ENCODE peak calls at places on chromosomes 5 and 9, in nine cellular contexts. E, M, O, C, T, A, U, Y and G are unnamed samples.

GRCh38 chr5:178505639-178506407 is 84.4 kb downstream of the COL23A1 start:
- DNase-seq in E (no peak), M (no peak), O (no peak), C (no peak), T (no peak), A (peak; percentile 18), U (no peak), Y (no peak), G (no peak)

GRCh38 chr9:94002316-94003140 is 47.4 kb upstream of the BARX1 start:
- DNase-seq in E (no peak), M (peak; percentile 14), O (no peak), C (peak; percentile 71), T (no peak), A (peak; percentile 77), U (peak; percentile 46), Y (no peak), G (no peak)

GRCh38 chr5:143023447-143024096 is 253.4 kb downstream of the ARHGAP26 start:
- DNase-seq in E (peak; percentile 78), M (no peak), O (no peak), C (no peak), T (no peak), A (no peak), U (peak; percentile 41), Y (no peak), G (peak; percentile 86)

GRCh38 chr5:64874753-64875152 is 106.0 kb downstream of the CWC27 start:
- DNase-seq in E (no peak), M (no peak), O (no peak), C (peak; percentile 67), T (no peak), A (no peak), U (no peak), Y (no peak), G (no peak)

GRCh38 chr9:98637381-98637780 is 71.4 kb downstream of the GABBR2 start:
- DNase-seq in E (no peak), M (no peak), O (no peak), C (no peak), T (no peak), A (no peak), U (no peak), Y (no peak), G (no peak)

GRCh38 chr9:81671880-81672280 is 17.5 kb downstream of the TLE1 start:
- DNase-seq in E (peak; percentile 92), M (no peak), O (peak; percentile 55), C (peak; percentile 94), T (no peak), A (peak; percentile 68), U (no peak), Y (no peak), G (peak; percentile 41)

GRCh38 chr9:136439550-136440408 is at the start of gene INPP5E:
- DNase-seq in E (peak; percentile 80), M (peak; percentile 70), O (peak; percentile 13), C (peak; percentile 70), T (peak; percentile 63), A (peak; percentile 79), U (peak; percentile 97), Y (no peak), G (peak; percentile 33)

GRCh38 chr5:143674469-143674786 is 137.5 kb upstream of the HMHB1 start:
- DNase-seq in E (no peak), M (no peak), O (no peak), C (no peak), T (no peak), A (no peak), U (no peak), Y (no peak), G (no peak)

GRCh38 chr9:111036068-111036789 is 2.0 kb downstream of the LPAR1 start:
- DNase-seq in E (peak; percentile 84), M (no peak), O (no peak), C (peak; percentile 49), T (no peak), A (no peak), U (no peak), Y (no peak), G (peak; percentile 93)